ENCODE peak calls at places on chromosomes 3 and 15, in five cellular contexts. H is heart right ventricle, I is sigmoid colon, E is endothelial cell, G is WTC11. N is an unnamed sample.
A peak's percentile ranks its signal among the peaks of the same experiment; 100 is the strongest.

GRCh38 chr3:12483364-12483763 is 916 bp upstream of the TSEN2 start:
- DNase-seq in I (no peak), H (no peak), G (no peak), E (no peak), N (no peak)

GRCh38 chr3:149815318-149815717 is 2.3 kb downstream of the RNF13 start:
- DNase-seq in E (no peak), I (no peak), G (no peak), H (no peak), N (no peak)

GRCh38 chr15:65365229-65365628 is 12.6 kb downstream of the IGDCC3 start:
- DNase-seq in G (peak; percentile 60), I (peak; percentile 14), H (no peak), E (no peak), N (no peak)

GRCh38 chr15:27669641-27670040 is 429.5 kb downstream of the OCA2 start:
- DNase-seq in H (no peak), E (no peak), I (no peak), G (no peak), N (no peak)

GRCh38 chr3:40546811-40547210 is 22.1 kb downstream of the ZNF621 start:
- DNase-seq in I (no peak), G (no peak), H (no peak), E (no peak), N (no peak)

GRCh38 chr15:77974098-77974414 is 103.5 kb downstream of the TBC1D2B start:
- DNase-seq in G (no peak), I (peak; percentile 88), E (no peak), H (peak; percentile 64), N (peak; percentile 54)

GRCh38 chr3:187066228-187066995 is 72.9 kb downstream of the RPL39L start:
- DNase-seq in E (peak; percentile 34), I (no peak), G (peak; percentile 68), H (peak; percentile 34), N (no peak)

GRCh38 chr15:94416829-94417228 is 185.5 kb downstream of the MCTP2 start:
- DNase-seq in H (no peak), I (no peak), G (no peak), E (no peak), N (no peak)

GRCh38 chr15:51038258-51039042 is 56.3 kb downstream of the TNFAIP8L3 start:
- DNase-seq in I (no peak), G (no peak), E (no peak), H (no peak), N (no peak)

GRCh38 chr3:124246949-124247348 is 255.0 kb upstream of the ROPN1 start:
- DNase-seq in E (no peak), I (no peak), G (peak; percentile 21), H (no peak), N (no peak)

GRCh38 chr3:170363471-170363994 is 6.0 kb downstream of the SKIL start:
- DNase-seq in I (no peak), H (no peak), E (no peak), G (no peak), N (no peak)

GRCh38 chr3:48715179-48715800 is 1.7 kb downstream of the IP6K2 start:
- DNase-seq in E (no peak), I (no peak), H (no peak), G (no peak), N (no peak)

GRCh38 chr15:95604634-95605036 is 725.9 kb upstream of the NR2F2 start:
- DNase-seq in H (peak; percentile 61), G (no peak), E (no peak), I (no peak), N (no peak)

GRCh38 chr3:30544811-30545210 is 61.6 kb upstream of the TGFBR2 start:
- DNase-seq in G (no peak), E (no peak), I (peak; percentile 69), H (no peak), N (no peak)

GRCh38 chr15:66894986-66895780 is 170.2 kb upstream of the SMAD3 start:
- DNase-seq in I (peak; percentile 30), E (no peak), H (no peak), G (no peak), N (peak; percentile 31)

GRCh38 chr3:158762701-158763100 is 30.4 kb upstream of the RARRES1 start:
- DNase-seq in H (no peak), I (no peak), G (no peak), E (no peak), N (no peak)

GRCh38 chr15:89325039-89325803 is 9.4 kb downstream of the POLG start:
- DNase-seq in H (no peak), I (no peak), G (no peak), E (no peak), N (no peak)

GRCh38 chr15:89320200-89320599 is 14.4 kb downstream of the POLG start:
- DNase-seq in E (no peak), G (no peak), I (no peak), H (no peak), N (no peak)

GRCh38 chr15:89322822-89323221 is 11.8 kb downstream of the POLG start:
- DNase-seq in G (no peak), E (no peak), I (no peak), H (no peak), N (no peak)

GRCh38 chr15:89323825-89324224 is 10.8 kb downstream of the POLG start:
- DNase-seq in H (no peak), I (no peak), E (no peak), G (no peak), N (no peak)

GRCh38 chr15:89321521-89322410 is 12.9 kb downstream of the POLG start:
- DNase-seq in E (no peak), G (no peak), H (no peak), I (no peak), N (no peak)
- TF ChIP-seq CTCF in E (no peak), G (no peak), H (no peak), I (no peak), N (peak; percentile 21)

DNA sequence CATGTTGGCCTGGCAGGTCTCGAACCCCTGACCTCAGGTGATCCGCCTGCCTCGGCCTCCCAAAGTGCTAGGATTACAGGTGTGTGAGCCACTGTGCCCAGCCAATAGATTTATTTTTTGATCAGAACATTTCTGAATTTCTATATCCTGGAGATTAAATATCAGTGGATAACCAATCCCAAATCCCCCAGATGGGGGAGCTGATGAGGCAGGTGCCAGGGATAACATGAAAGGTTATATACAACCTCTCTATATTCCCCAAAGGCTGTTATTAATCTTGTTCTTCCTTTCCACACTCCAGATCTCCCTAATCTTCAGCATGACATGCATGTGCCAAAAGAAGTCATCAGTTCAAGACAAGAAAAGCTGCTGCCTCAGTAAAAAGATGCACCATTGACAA is 112.3 kb downstream of the WDR76 start:
- DNase-seq in G (no peak), I (no peak), H (no peak), E (peak; percentile 26), N (no peak)
- TF ChIP-seq CTCF in G (peak; percentile 20), I (no peak), H (no peak), E (peak; percentile 44), N (peak; percentile 62)

GRCh38 chr15:86040360-86041095 is 39.1 kb upstream of the AGBL1 start:
- DNase-seq in H (no peak), I (no peak), E (peak; percentile 6), G (peak; percentile 55), N (no peak)
- TF ChIP-seq CTCF in H (no peak), I (no peak), E (no peak), G (peak; percentile 33), N (no peak)

DNA sequence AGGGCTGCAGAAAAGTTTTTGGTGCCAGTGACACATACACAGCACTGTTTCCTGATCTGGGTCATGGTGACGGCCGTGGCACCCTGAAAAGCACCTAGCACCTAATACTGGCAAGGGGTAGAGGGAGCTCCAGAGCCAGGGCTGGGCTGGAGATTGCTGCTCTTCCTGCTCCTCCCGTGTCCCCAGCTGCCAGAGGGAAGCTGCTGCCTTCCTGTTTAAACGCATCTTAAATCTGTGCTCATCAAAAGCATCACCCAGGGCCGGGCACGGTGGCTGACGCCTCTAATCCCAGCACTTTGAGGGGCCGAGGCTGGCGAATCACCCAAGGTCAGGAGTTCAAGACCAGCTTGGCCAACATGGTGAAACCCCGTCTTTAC is 156.7 kb upstream of the MEF2A start:
- DNase-seq in G (peak; percentile 65), H (peak; percentile 69), E (peak; percentile 39), I (peak; percentile 80), N (no peak)
- TF ChIP-seq CTCF in G (peak; percentile 13), H (peak; percentile 79), E (no peak), I (peak; percentile 45), N (peak; percentile 49)

DNA sequence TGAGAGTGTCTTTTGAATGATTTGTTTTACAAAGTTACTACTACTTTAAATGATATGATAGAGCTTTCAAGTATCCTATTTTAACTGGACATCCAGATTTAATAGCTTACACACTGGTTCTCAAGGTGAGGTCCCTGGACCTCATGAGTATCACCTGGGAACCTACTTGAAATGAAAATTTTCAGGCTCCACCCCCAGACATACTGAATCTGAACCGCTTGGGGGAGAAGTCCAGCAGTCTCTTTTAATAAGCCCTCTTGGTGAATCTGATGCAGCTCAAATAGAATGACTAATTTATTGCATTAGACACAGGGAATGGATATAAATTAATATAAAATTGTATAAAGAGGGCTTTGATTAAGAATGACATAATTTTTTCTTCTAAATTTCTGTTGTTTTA is 29.4 kb upstream of the SLITRK3 start:
- DNase-seq in I (no peak), G (no peak), H (no peak), E (no peak), N (no peak)
- TF ChIP-seq CTCF in I (no peak), G (no peak), H (no peak), E (no peak), N (no peak)

GRCh38 chr3:163726125-163726524 is 1352.2 kb downstream of the SI start:
- DNase-seq in E (no peak), I (no peak), G (no peak), H (no peak), N (no peak)
- TF ChIP-seq CTCF in E (no peak), I (no peak), G (no peak), H (no peak), N (no peak)

GRCh38 chr3:183541738-183542137 is 13.8 kb downstream of the KLHL6 start:
- DNase-seq in I (no peak), G (no peak), H (no peak), E (no peak), N (no peak)

GRCh38 chr3:183546625-183547024 is 8.9 kb downstream of the KLHL6 start:
- DNase-seq in I (no peak), G (no peak), H (no peak), E (no peak), N (no peak)

GRCh38 chr3:183542355-183542754 is 13.2 kb downstream of the KLHL6 start:
- DNase-seq in E (no peak), I (no peak), H (no peak), G (no peak), N (no peak)

GRCh38 chr3:183548262-183548769 is 7.2 kb downstream of the KLHL6 start:
- DNase-seq in E (peak; percentile 19), G (peak; percentile 30), I (no peak), H (no peak), N (no peak)

GRCh38 chr3:183545688-183546087 is 9.8 kb downstream of the KLHL6 start:
- DNase-seq in G (no peak), H (no peak), E (no peak), I (no peak), N (no peak)
- TF ChIP-seq CTCF in G (no peak), H (no peak), E (no peak), I (no peak), N (no peak)

N was measured in type B pancreatic cell.